ENCODE peak calls at places on chromosome 18, in four cellular contexts. O, L, H and Z are unnamed samples.

GRCh38 chr18:7548226-7548625 is 18.9 kb upstream of the PTPRM start:
- DNase-seq in O (no peak), L (no peak), H (no peak), Z (no peak)

GRCh38 chr18:34131008-34131407 is 93.7 kb downstream of the NOL4 start:
- DNase-seq in O (no peak), L (no peak), H (no peak), Z (no peak)

GRCh38 chr18:45316127-45316526 is 299.1 kb upstream of the SLC14A2 start:
- DNase-seq in O (no peak), L (no peak), H (no peak), Z (no peak)

GRCh38 chr18:38284992-38285391 is 719.4 kb upstream of the CELF4 start:
- DNase-seq in O (no peak), L (no peak), H (no peak), Z (no peak)

GRCh38 chr18:8413751-8414150 is 195.5 kb upstream of the RAB12 start:
- DNase-seq in O (no peak), L (no peak), H (no peak), Z (no peak)

GRCh38 chr18:9884090-9884489 is 1.7 kb upstream of the TXNDC2 start:
- DNase-seq in O (no peak), L (no peak), H (no peak), Z (no peak)

GRCh38 chr18:39487932-39488331 is 1922.3 kb upstream of the CELF4 start:
- DNase-seq in O (no peak), L (no peak), H (no peak), Z (no peak)

GRCh38 chr18:10453885-10454772 is at the start of gene APCDD1:
- DNase-seq in O (no peak), L (peak), H (no peak), Z (peak)

GRCh38 chr18:36655074-36655473 is 173.7 kb downstream of the TPGS2 start:
- DNase-seq in O (no peak), L (no peak), H (no peak), Z (no peak)

GRCh38 chr18:37188016-37188791 is 359.3 kb downstream of the KIAA1328 start:
- DNase-seq in O (no peak), L (no peak), H (no peak), Z (no peak)

GRCh38 chr18:59268722-59269562 is 4.3 kb downstream of the RAX start:
- DNase-seq in O (no peak), L (no peak), H (peak), Z (peak)
- TF ChIP-seq SPI1 in O (no peak), L (no peak), H (no peak), Z (no peak)

GRCh38 chr18:76495435-76496199 is 575 bp upstream of the ZNF516 start:
- DNase-seq in O (no peak), L (peak), H (no peak), Z (no peak)
- TF ChIP-seq POLR2AphosphoS5 in O (peak), L (peak), H (no peak), Z (peak)

DNA sequence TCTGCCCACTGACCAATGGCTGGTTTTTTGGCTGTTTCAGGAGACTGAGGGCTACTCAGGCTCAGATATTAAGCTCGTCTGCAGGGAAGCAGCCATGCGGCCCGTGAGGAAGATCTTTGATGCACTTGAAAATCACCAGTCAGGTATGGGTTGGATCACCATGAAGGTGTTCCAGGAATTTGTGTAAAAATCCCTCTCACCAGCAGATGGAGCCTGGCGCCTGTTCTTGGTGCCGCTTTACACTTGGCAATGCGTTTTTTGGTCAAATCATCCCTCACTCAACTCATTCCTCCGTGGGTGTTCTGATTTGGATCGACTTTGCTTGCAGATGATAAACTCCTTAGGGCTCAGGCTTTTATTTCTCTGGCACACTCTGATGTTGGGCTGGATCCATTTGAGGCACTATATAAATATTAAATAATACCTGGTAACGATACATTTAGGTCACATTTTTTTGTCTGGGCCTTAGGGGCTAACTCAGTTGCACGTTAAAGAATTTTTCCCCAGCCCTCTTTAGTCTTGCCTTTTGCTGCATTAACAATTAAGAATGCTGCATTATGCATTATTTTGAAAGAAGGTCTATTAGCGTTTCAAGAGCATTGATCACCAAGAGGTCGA is 50.0 kb downstream of the HDHD2 start:
- DNase-seq in O (no peak), L (peak), H (peak), Z (peak)
- TF ChIP-seq SPI1 in O (no peak), L (no peak), H (no peak), Z (no peak)

GRCh38 chr18:58077329-58077728 is 33.3 kb downstream of the NEDD4L start:
- DNase-seq in O (no peak), L (no peak), H (no peak), Z (no peak)

GRCh38 chr18:58076052-58076451 is 32.0 kb downstream of the NEDD4L start:
- DNase-seq in O (no peak), L (no peak), H (no peak), Z (no peak)

GRCh38 chr18:58080516-58080915 is 36.5 kb downstream of the NEDD4L start:
- DNase-seq in O (no peak), L (no peak), H (no peak), Z (no peak)

DNA sequence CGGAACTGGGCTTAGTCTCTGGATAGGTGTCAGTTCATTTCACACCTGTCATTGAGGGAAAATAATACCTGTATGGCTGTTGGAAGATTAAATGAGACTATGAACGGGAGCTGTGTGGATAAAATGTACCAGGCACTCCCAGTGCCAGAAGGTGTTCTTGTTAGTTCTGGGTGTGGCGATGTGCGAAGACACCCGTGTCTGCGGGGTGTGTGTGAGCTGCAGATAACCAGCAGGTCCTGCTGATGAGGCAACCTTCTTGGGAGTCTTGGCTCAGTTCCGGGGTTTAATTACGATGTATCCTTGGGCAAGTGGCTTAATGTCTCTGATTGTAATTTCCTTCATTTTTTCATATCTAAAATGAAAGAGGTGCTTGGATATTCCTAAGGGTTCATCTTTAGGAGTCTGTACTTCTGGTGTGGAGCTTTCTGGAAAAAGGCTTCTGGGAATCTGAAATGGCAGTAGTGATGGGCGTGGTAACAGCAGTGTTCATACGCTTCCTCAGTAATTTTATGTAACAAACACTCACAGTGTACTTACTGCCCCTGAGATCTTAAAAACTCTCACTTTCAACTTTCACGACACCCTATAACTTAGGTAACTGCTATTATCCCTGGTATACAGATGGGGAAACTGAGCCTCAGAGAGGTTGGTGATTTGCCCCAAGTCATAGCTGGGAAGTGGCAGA is 35.0 kb downstream of the NEDD4L start:
- DNase-seq in O (no peak), L (no peak), H (peak), Z (no peak)
- TF ChIP-seq POLR2AphosphoS5 in O (no peak), L (no peak), H (peak), Z (no peak)

GRCh38 chr18:24426073-24426397 is 435 bp upstream of the IMPACT start:
- DNase-seq in O (no peak), L (no peak), H (no peak), Z (no peak)

GRCh38 chr18:24421831-24422230 is 4.6 kb upstream of the IMPACT start:
- DNase-seq in O (no peak), L (no peak), H (no peak), Z (no peak)

GRCh38 chr18:24417465-24417864 is 9.0 kb upstream of the IMPACT start:
- DNase-seq in O (no peak), L (no peak), H (no peak), Z (no peak)

GRCh38 chr18:24420551-24420950 is 5.9 kb upstream of the IMPACT start:
- DNase-seq in O (no peak), L (no peak), H (no peak), Z (no peak)
- TF ChIP-seq SPI1 in O (no peak), L (no peak), H (no peak), Z (no peak)

GRCh38 chr18:79588636-79589481 is 90.7 kb upstream of the CTDP1 start:
- DNase-seq in O (no peak), L (no peak), H (no peak), Z (no peak)
- TF ChIP-seq POLR2AphosphoS5 in O (no peak), L (no peak), H (no peak), Z (no peak)

DNA sequence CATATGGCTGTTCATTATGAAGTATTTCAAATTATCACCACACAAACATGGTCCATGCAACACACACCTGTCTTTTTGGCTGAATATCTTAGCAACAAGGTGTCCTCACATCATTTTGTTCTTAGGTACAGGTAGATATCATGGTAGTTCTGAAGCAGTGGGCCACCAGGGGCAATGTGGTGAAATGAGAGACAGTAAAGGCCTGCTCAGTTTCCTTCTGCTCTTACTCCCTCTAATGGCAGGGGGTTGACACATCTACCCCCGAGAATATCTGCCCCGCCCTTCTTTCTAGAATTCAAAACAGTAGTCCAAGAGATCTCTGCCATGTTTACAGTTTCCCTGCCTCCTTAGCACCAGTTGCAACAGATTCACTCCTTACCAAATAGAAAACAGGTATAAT is 147.0 kb upstream of the KLHL14 start:
- DNase-seq in O (no peak), L (no peak), H (peak), Z (no peak)
- TF ChIP-seq SPI1 in O (no peak), L (no peak), H (no peak), Z (no peak)

DNA sequence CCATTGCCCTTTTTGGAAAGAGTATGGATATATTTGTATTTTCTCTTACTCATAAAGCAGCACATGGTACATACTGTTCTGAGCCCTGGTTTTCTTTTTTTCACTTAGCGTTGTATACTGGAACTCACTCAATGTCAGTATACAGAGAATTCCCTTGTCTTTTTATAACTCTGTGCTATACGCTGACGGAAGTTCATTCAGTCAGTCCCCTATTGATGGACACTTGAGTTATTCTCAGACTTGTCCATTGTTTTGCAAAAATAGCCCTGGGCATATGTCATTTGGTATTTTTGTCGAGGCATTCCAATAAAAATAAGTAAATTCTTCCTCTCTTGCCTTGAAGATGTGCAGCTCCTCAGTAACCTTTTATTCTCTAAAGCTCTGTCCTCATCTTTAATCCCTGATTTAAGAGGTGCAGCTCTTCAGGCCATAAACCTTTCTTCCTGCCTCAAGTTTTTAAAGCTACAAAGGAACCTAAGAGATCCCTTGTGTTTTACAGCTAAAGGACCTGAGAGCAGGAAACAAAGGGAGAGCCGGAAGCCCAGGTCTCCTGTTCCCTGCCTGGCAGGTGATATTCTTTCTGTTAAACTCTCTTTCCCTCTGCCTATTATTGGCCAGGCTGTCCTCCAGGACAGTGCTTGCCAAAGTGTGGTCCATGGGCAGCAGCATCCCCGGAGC is 157.8 kb downstream of the NEDD4L start:
- DNase-seq in O (no peak), L (no peak), H (no peak), Z (no peak)
- TF ChIP-seq POLR2AphosphoS5 in O (no peak), L (no peak), H (no peak), Z (no peak)

GRCh38 chr18:58110398-58110797 is 66.4 kb downstream of the NEDD4L start:
- DNase-seq in O (peak), L (no peak), H (no peak), Z (no peak)
- TF ChIP-seq SPI1 in O (no peak), L (no peak), H (no peak), Z (no peak)

DNA sequence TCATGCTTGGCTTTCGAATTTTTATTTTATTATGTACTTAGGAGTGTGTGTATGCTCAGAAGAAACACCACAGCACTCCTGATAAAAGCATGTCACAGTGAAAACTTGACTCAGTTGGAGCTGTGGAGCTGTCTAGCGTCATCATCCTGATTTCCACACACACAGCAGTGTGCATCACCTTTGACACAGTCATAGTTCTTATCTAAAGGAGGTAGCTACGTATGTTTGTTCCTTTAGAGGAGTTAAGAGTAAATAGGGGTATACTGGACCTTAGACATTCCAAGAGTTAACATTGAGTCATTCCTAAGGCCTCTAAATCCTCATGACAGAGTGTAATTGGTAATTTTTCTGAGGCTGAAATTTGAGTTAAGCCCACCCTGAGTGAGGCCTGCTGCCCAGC is 96.9 kb downstream of the PHLPP1 start:
- DNase-seq in O (no peak), L (no peak), H (no peak), Z (no peak)
- TF ChIP-seq POLR2AphosphoS5 in O (no peak), L (no peak), H (no peak), Z (no peak)